ENCODE peak calls at places on chromosomes 2 and 18, in six cellular contexts. O is coronary artery, L is astrocyte of the cerebellum, Y is heart left ventricle, H is left ventricle myocardium inferior, S is A549. G is an unnamed sample.

GRCh38 chr2:156341482-156342251 is 9.1 kb upstream of the NR4A2 start:
- DNase-seq in H (peak; percentile 90), O (peak; percentile 98), L (peak; percentile 88), Y (peak; percentile 93), S (peak; percentile 71), G (peak; percentile 98)

GRCh38 chr18:22694954-22695353 is 238.2 kb upstream of the RBBP8 start:
- DNase-seq in O (no peak), Y (peak; percentile 52), L (peak; percentile 78), S (peak; percentile 61), H (peak; percentile 26), G (no peak)

GRCh38 chr2:27060323-27060722 is 8.9 kb downstream of the AGBL5 start:
- DNase-seq in H (no peak), Y (no peak), S (no peak), L (no peak), O (no peak), G (no peak)

GRCh38 chr2:20424300-20425290 is 22.3 kb upstream of the RHOB start:
- DNase-seq in Y (peak; percentile 78), S (no peak), H (peak; percentile 58), O (peak; percentile 76), L (no peak), G (peak; percentile 91)

GRCh38 chr2:17171446-17172049 is 346.7 kb downstream of the RAD51AP2 start:
- DNase-seq in S (no peak), H (no peak), O (no peak), L (peak; percentile 5), Y (no peak), G (peak; percentile 26)

GRCh38 chr18:77876319-77876865 is 626.7 kb downstream of the GALR1 start:
- DNase-seq in O (no peak), Y (no peak), L (no peak), S (no peak), H (no peak), G (no peak)

GRCh38 chr2:191545361-191545760 is 132.6 kb upstream of the NABP1 start:
- DNase-seq in L (no peak), O (no peak), S (no peak), Y (no peak), H (no peak), G (no peak)

GRCh38 chr2:169511818-169512217 is 2.3 kb downstream of the KLHL41 start:
- DNase-seq in H (no peak), O (no peak), S (no peak), Y (no peak), L (no peak), G (no peak)

GRCh38 chr2:232137346-232137745 is 175.8 kb downstream of the DIS3L2 start:
- DNase-seq in O (no peak), S (no peak), H (no peak), L (no peak), Y (no peak), G (no peak)

GRCh38 chr18:13868501-13869271 is 44.7 kb downstream of the MC5R start:
- DNase-seq in H (no peak), Y (no peak), O (no peak), S (no peak), L (no peak), G (no peak)

GRCh38 chr2:164917296-164917903 is 37.9 kb downstream of the SLC38A11 start:
- DNase-seq in S (peak; percentile 7), H (peak; percentile 41), Y (peak; percentile 45), L (peak; percentile 23), O (no peak), G (no peak)

GRCh38 chr18:63477972-63478371 is 1.2 kb downstream of the SERPINB5 start:
- DNase-seq in O (no peak), S (no peak), L (no peak), Y (no peak), H (no peak), G (no peak)

GRCh38 chr2:69271831-69272257 is 115.2 kb downstream of the GFPT1 start:
- DNase-seq in O (no peak), Y (no peak), H (no peak), L (peak; percentile 58), S (no peak), G (no peak)

GRCh38 chr2:218229239-218229638 is 12.2 kb downstream of the ARPC2 start:
- DNase-seq in S (no peak), L (peak; percentile 54), O (no peak), H (no peak), Y (no peak), G (peak; percentile 88)

GRCh38 chr2:80303825-80304521 is 579 bp downstream of the LRRTM1 start:
- DNase-seq in H (no peak), S (no peak), L (no peak), Y (no peak), O (no peak), G (no peak)

GRCh38 chr2:119119999-119120710 is 38.4 kb downstream of the C1QL2 start:
- DNase-seq in H (no peak), S (no peak), Y (no peak), O (no peak), L (no peak), G (no peak)

GRCh38 chr2:100832885-100833284 is 12.9 kb downstream of the NPAS2 start:
- DNase-seq in H (no peak), L (no peak), Y (no peak), O (no peak), S (no peak), G (no peak)

GRCh38 chr2:30437809-30438548 is 9.1 kb upstream of the LCLAT1 start:
- DNase-seq in Y (no peak), S (no peak), O (no peak), L (no peak), H (no peak), G (no peak)

GRCh38 chr2:205133544-205133943 is 548.8 kb upstream of the NRP2 start:
- DNase-seq in O (no peak), S (no peak), Y (peak; percentile 27), L (no peak), H (peak; percentile 16), G (no peak)

GRCh38 chr18:58611471-58612131 is 17.3 kb downstream of the ALPK2 start:
- DNase-seq in Y (no peak), H (no peak), S (no peak), L (peak; percentile 45), O (no peak), G (no peak)

GRCh38 chr18:63725682-63726480 is 23.1 kb downstream of the SERPINB11 start:
- DNase-seq in L (peak; percentile 31), O (no peak), H (no peak), Y (no peak), S (no peak), G (no peak)

GRCh38 chr2:199979841-199980628 is 24.7 kb downstream of the MAIP1 start:
- DNase-seq in Y (peak; percentile 87), O (peak; percentile 79), L (peak; percentile 74), S (peak; percentile 41), H (peak; percentile 84), G (peak; percentile 81)

GRCh38 chr2:207711750-207712487 is 479 bp downstream of the CCNYL1 start:
- DNase-seq in S (peak; percentile 50), L (no peak), H (peak; percentile 55), Y (peak; percentile 61), O (peak; percentile 83), G (peak; percentile 67)

GRCh38 chr2:105290981-105291660 is 38.4 kb downstream of the TGFBRAP1 start:
- DNase-seq in H (no peak), L (no peak), S (no peak), O (no peak), Y (no peak), G (no peak)

GRCh38 chr2:105291981-105292380 is 37.6 kb downstream of the TGFBRAP1 start:
- DNase-seq in O (no peak), H (no peak), S (no peak), L (no peak), Y (no peak), G (no peak)

GRCh38 chr2:105283532-105283931 is 42.0 kb downstream of the GPR45 start:
- DNase-seq in S (no peak), O (no peak), L (no peak), Y (no peak), H (no peak), G (no peak)

GRCh38 chr2:105288133-105288532 is 41.4 kb downstream of the TGFBRAP1 start:
- DNase-seq in H (no peak), L (no peak), S (no peak), O (peak; percentile 19), Y (no peak), G (no peak)

GRCh38 chr2:105287692-105288091 is 41.8 kb downstream of the TGFBRAP1 start:
- DNase-seq in O (no peak), L (peak; percentile 19), H (no peak), Y (no peak), S (peak; percentile 27), G (peak; percentile 61)
- TF ChIP-seq CTCF in O (no peak), L (peak; percentile 57), H (peak; percentile 49), Y (peak; percentile 27), S (peak; percentile 53), G (peak; percentile 52)

GRCh38 chr2:136116111-136116812 is 1.7 kb downstream of the CXCR4 start:
- DNase-seq in L (no peak), S (no peak), O (no peak), Y (peak; percentile 73), H (peak; percentile 62), G (peak; percentile 49)
- H3K4me3 ChIP-seq in L (peak overlapping the region; percentile 39), S (peak overlapping the region; percentile 44), O (peak overlapping the region; percentile 69), Y (peak overlapping the region; percentile 53), H (peak overlapping the region; percentile 72), G (peak overlapping the region; percentile 80)

DNA sequence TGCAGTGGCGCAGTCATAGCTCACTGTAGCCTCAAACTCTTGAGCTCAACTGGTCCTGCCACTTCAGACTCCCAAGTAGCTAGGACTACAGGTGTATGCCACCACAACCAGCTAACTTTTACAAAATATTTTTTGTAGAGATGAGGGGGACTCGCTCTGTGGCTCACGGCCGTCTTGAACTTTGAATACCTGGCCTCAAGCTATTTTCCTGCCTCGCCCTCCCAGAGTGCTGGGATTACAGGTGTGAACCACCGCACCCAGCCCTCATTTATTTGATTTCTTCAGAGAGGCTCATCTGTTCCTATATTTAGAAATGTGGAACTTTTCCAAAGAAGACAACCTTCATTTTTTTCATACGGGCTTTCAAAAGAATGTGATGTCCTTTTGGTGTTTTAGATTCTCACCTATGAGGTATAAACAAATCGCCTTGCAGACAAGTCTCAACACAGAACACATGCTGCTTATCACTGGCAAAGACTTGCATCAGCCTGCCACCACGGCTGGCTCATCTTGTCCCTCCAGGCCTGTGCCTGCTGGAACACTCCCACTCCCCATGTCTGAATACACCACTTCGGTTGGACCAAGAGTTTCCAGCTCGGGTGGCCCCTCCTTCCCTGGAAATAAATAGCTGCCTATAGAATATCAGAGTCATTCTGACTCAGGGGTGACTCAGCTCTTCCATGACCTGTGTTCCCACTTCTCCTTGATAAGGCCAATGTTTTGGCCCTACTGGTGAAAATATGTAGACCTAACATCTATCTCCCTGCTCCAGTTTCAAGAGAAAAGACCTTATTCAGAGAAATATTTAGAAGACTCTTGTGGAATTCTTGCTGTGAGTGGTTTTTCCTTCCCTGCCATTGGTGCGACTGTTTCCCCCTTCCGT is 202.6 kb downstream of the TGIF1 start:
- DNase-seq in Y (peak; percentile 27), O (peak; percentile 89), S (peak; percentile 89), H (peak; percentile 28), L (peak; percentile 72), G (no peak)
- TF ChIP-seq CTCF in Y (no peak), O (no peak), S (no peak), H (no peak), L (peak; percentile 6), G (no peak)

DNA sequence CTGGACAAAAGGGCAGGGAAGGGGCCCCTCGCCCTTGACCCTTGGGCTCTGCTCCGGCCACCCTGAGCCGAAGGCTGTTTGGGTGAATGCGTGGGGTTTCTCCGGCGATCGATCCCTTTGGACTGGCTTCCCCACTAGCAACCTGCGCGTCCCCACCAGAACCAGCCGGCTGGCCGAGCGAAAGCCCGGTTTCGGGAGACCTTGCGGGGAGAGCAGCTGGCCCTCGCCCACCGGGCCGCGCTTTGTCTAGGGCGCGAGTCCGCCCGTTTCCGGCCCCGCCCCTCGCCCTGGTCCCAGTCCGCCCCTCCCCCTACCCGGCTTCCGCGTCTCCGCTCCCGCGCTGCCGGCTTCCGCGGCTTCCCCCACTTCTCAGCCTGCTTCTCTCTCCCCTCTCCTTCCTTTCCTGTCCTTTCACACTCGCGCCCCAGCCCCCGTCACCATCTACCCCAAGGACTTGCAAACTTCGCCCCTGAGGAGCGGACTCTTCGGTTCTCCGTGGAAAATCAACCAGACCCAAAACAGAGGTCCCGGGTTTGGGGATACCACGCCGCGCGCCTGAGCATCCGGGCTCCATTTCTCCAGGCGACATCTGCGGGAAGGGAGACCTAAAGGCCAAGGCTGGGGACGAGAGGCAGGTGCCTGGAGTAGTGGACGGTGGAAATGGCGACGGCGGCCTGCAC is 48.0 kb upstream of the ATP6V1B1 start:
- DNase-seq in L (no peak), Y (no peak), O (peak; percentile 71), H (no peak), S (peak; percentile 74), G (peak; percentile 40)
- H3K4me3 ChIP-seq in L (peak overlapping the region; percentile 4), Y (peak overlapping the region; percentile 43), O (peak overlapping the region; percentile 69), H (peak overlapping the region; percentile 62), S (peak overlapping the region; percentile 61), G (peak overlapping the region; percentile 51)

G was measured in GM12865.